ENCODE peak calls at places on chromosomes 6 and 20, in four cellular contexts. L is spleen, I is dorsolateral prefrontal cortex, B is neural crest cell. W is an unnamed sample.

GRCh38 chr6:7086488-7086887 is 21.3 kb upstream of the RREB1 start:
- DNase-seq in I (no peak), B (no peak), L (peak; percentile 81), W (no peak)

GRCh38 chr6:142570221-142570671 is 268.4 kb downstream of the ADGRG6 start:
- DNase-seq in B (no peak), L (no peak), I (no peak), W (no peak)

GRCh38 chr20:39298116-39298515 is 336.0 kb downstream of the DHX35 start:
- DNase-seq in I (no peak), L (no peak), B (no peak), W (no peak)

GRCh38 chr20:14775778-14776177 is 438.4 kb upstream of the FLRT3 start:
- DNase-seq in B (no peak), I (peak; percentile 53), L (no peak), W (no peak)

GRCh38 chr6:148002067-148002466 is 340.6 kb upstream of the SASH1 start:
- DNase-seq in L (no peak), I (no peak), B (no peak), W (no peak)

GRCh38 chr6:70162972-70163371 is 139.9 kb downstream of the COL9A1 start:
- DNase-seq in L (no peak), I (no peak), B (no peak), W (no peak)

GRCh38 chr6:35611235-35611634 is 77.5 kb downstream of the FKBP5 start:
- DNase-seq in L (no peak), B (no peak), I (no peak), W (no peak)

GRCh38 chr20:21189761-21190523 is 64.1 kb downstream of the KIZ start:
- DNase-seq in L (no peak), I (no peak), B (peak; percentile 6), W (no peak)

GRCh38 chr6:36493859-36494258 is 51.1 kb downstream of the KCTD20 start:
- DNase-seq in I (no peak), B (no peak), L (no peak), W (no peak)

GRCh38 chr6:129175066-129175465 is 292.1 kb downstream of the LAMA2 start:
- DNase-seq in L (no peak), B (no peak), I (no peak), W (no peak)

GRCh38 chr6:162344935-162345599 is 382.5 kb downstream of the PRKN start:
- DNase-seq in I (no peak), B (no peak), L (no peak), W (no peak)

GRCh38 chr6:157981132-157981394 is 600 bp upstream of the SYNJ2 start:
- DNase-seq in B (no peak), L (no peak), I (no peak), W (no peak)

GRCh38 chr6:96301781-96302180 is 219.8 kb upstream of the UFL1 start:
- DNase-seq in B (no peak), I (no peak), L (no peak), W (no peak)

GRCh38 chr20:36225666-36226065 is 10.6 kb upstream of the AAR2 start:
- DNase-seq in B (no peak), I (no peak), L (no peak), W (no peak)

GRCh38 chr6:30491963-30492616 is 2.8 kb downstream of the HLA-E start:
- DNase-seq in L (no peak), B (no peak), I (no peak), W (no peak)

GRCh38 chr6:154763650-154764049 is 30.4 kb downstream of the SCAF8 start:
- DNase-seq in B (no peak), L (no peak), I (no peak), W (no peak)

GRCh38 chr6:19845271-19846046 is 8.3 kb downstream of the ID4 start:
- DNase-seq in B (no peak), I (no peak), L (no peak), W (no peak)

GRCh38 chr20:47345214-47345613 is 11.3 kb downstream of the ZMYND8 start:
- DNase-seq in I (no peak), L (no peak), B (no peak), W (no peak)

GRCh38 chr6:165439928-165440554 is 130.6 kb upstream of the C6orf118 start:
- DNase-seq in B (no peak), L (no peak), I (no peak), W (no peak)

GRCh38 chr20:38242848-38243449 is 17.6 kb downstream of the KIAA1755 start:
- DNase-seq in B (peak; percentile 26), L (peak; percentile 34), I (no peak), W (no peak)

GRCh38 chr6:26422329-26422728 is 18.0 kb upstream of the BTN3A3 start:
- DNase-seq in I (no peak), L (no peak), B (no peak), W (no peak)

GRCh38 chr6:77450924-77451323 is 12.4 kb downstream of the HTR1B start:
- DNase-seq in L (no peak), I (no peak), B (no peak), W (no peak)
- TF ChIP-seq CTCF in L (no peak), I (peak; percentile 15), B (no peak), W (no peak)

DNA sequence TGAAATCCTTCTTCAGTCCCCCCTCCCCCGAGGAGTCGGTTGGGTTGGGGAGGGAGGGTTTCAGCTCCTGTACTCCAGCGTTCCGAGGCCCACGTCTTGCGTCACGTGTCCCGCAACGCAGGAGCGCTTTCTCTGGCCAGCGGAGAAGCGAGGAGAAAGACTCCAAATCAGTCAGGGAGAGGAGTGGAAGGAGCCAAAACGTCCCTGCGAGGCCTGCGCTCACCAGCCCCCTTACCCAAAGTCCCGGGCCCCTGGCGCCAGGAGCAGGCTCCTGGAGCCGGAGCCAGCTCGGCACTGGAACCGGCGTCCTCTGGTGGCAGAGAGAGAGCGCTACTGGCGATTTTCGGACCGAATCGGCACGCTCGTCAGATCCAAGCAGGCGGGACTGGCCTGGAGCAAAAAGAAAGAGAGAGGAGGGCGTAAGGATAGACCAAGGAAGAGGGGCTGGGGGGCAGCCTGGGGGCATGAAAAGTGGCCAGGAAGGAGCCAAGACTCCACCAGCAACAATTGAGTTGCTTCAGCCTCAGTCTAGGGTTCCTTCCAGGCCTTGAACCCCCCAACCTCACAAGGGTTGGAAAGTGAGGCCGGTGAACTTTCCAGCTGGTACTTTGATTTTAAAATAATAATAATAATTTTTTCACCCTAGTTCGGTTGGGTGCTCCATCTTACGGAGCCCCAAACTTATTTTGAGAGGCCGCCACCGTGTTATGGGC is at the start of gene GNAS:
- DNase-seq in L (peak; percentile 80), B (peak; percentile 69), I (no peak), W (peak; percentile 71)
- TF ChIP-seq CTCF in L (no peak), B (peak; percentile 73), I (peak; percentile 43), W (peak; percentile 50)

DNA sequence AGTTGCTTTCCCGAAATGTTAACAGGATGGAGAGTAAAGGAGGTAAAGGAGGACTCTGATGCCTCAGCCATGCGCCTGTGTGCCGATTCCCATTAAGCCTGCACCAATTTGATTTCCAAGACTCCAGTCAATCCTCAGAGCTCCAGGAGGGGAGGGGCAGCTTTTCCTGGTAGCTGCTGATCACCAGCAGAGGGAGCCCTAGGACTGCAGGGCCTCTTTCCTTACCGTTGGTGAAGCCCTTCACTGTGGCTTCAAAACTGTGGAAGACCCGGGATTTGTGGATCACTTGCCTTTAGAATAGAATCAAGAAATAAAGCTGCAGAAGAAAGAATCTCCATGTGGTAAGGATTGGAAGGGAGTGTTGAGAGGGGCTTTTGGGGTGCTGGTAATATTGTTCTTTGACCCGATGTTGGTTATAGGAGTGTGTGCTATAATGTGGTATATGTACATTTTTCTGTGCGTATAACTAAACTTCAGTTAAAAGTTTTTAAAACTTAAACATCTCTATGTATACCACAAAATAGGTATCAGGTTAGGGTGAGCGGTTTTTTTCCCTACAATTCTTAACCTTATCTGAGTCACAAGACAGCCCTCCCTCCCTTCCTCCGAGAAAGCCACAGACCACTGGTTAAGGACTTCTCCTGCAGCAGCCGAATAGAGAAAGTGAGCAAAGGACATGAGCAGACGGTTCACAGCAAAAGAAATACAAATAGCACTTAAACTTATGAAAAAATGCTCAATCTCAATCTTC is 6.9 kb upstream of the OSER1 start:
- DNase-seq in B (peak; percentile 64), L (peak; percentile 86), I (peak; percentile 65), W (no peak)
- TF ChIP-seq CTCF in B (peak; percentile 89), L (peak; percentile 69), I (peak; percentile 69), W (peak; percentile 56)

GRCh38 chr6:107180114-107180513 is 64.8 kb upstream of the BEND3 start:
- DNase-seq in I (no peak), B (no peak), L (no peak), W (no peak)

GRCh38 chr6:107187630-107188029 is 72.3 kb upstream of the BEND3 start:
- DNase-seq in B (no peak), I (no peak), L (no peak), W (no peak)

GRCh38 chr6:107186047-107186446 is 70.7 kb upstream of the BEND3 start:
- DNase-seq in L (no peak), I (no peak), B (no peak), W (no peak)

GRCh38 chr6:107185570-107185969 is 70.3 kb upstream of the BEND3 start:
- DNase-seq in L (no peak), B (peak; percentile 3), I (peak; percentile 45), W (no peak)
- TF ChIP-seq CTCF in L (no peak), B (no peak), I (no peak), W (no peak)

GRCh38 chr6:126531840-126532239 is 191.9 kb downstream of the CENPW start:
- DNase-seq in I (no peak), L (no peak), B (no peak), W (no peak)
- TF ChIP-seq CTCF in I (no peak), L (no peak), B (no peak), W (no peak)

W was measured in mesothelial cell of epicardium.